ENCODE peak calls at places on chromosome 10, in ten cellular contexts. O, T, D, Y, B, I, W, J, G and A are unnamed samples.

GRCh38 chr10:60480865-60481563 is 91.3 kb upstream of the ANK3 start:
- DNase-seq in W (peak), D (peak), I (peak), B (peak), G (no peak), T (no peak), J (no peak), Y (no peak), O (peak), A (peak)

GRCh38 chr10:44306147-44306710 is 78.7 kb downstream of the CXCL12 start:
- DNase-seq in I (no peak), J (no peak), O (no peak), T (no peak), W (no peak), B (no peak), D (peak), G (no peak), Y (no peak), A (peak)

GRCh38 chr10:576130-576465 is 113.4 kb downstream of the DIP2C start:
- DNase-seq in I (no peak), D (peak), G (no peak), T (no peak), J (no peak), O (no peak), W (no peak), Y (no peak), B (no peak), A (no peak)

GRCh38 chr10:7011994-7012393 is 398.8 kb downstream of the SFMBT2 start:
- DNase-seq in B (no peak), G (no peak), O (no peak), T (no peak), W (no peak), I (no peak), J (no peak), Y (no peak), D (no peak), A (no peak)

GRCh38 chr10:91652364-91652763 is 19.5 kb upstream of the PPP1R3C start:
- DNase-seq in W (peak), D (peak), O (no peak), G (no peak), B (no peak), Y (no peak), J (no peak), T (no peak), I (no peak), A (peak)

GRCh38 chr10:33183658-33184057 is 150.8 kb downstream of the NRP1 start:
- DNase-seq in G (no peak), W (no peak), B (no peak), I (no peak), T (no peak), D (no peak), O (no peak), Y (no peak), J (no peak), A (no peak)

GRCh38 chr10:110448682-110449418 is 48.9 kb upstream of the DUSP5 start:
- DNase-seq in B (no peak), G (no peak), D (no peak), O (no peak), W (no peak), T (no peak), J (no peak), Y (no peak), I (no peak), A (no peak)

GRCh38 chr10:62025901-62026879 is 124.7 kb downstream of the ARID5B start:
- DNase-seq in G (no peak), I (no peak), W (no peak), D (peak), J (no peak), B (no peak), Y (no peak), O (no peak), T (no peak), A (no peak)

GRCh38 chr10:11351801-11352200 is 259.6 kb downstream of the USP6NL start:
- DNase-seq in W (no peak), I (no peak), Y (no peak), G (no peak), T (no peak), J (no peak), B (no peak), D (no peak), O (no peak), A (no peak)

GRCh38 chr10:94546058-94546595 is 539 bp downstream of the HELLS start:
- DNase-seq in G (no peak), Y (no peak), W (no peak), O (no peak), T (peak), B (no peak), I (no peak), D (peak), J (no peak), A (no peak)

GRCh38 chr10:121926669-121927360 is 1.0 kb downstream of the ATE1 start:
- DNase-seq in W (no peak), O (no peak), T (no peak), Y (no peak), G (peak), B (no peak), D (peak), I (no peak), J (no peak), A (no peak)

GRCh38 chr10:69333205-69333604 is 54.9 kb downstream of the HK1 start:
- DNase-seq in T (no peak), Y (peak), D (no peak), I (no peak), W (peak), B (no peak), J (no peak), G (peak), O (peak), A (no peak)

GRCh38 chr10:17891435-17891834 is 60.3 kb upstream of the SLC39A12 start:
- DNase-seq in I (no peak), D (no peak), J (no peak), W (no peak), B (no peak), O (no peak), T (no peak), G (no peak), Y (no peak), A (no peak)

GRCh38 chr10:68074775-68075549 is at the start of gene HERC4:
- DNase-seq in T (peak), W (peak), B (peak), D (peak), G (peak), I (peak), Y (peak), J (peak), O (peak), A (peak)

GRCh38 chr10:110508806-110509544 is 11.3 kb downstream of the DUSP5 start:
- DNase-seq in W (no peak), D (no peak), T (no peak), O (no peak), G (no peak), I (no peak), J (no peak), Y (no peak), B (peak), A (no peak)

GRCh38 chr10:69101451-69102095 is 13.7 kb downstream of the SRGN start:
- DNase-seq in D (peak), J (no peak), I (no peak), G (no peak), B (no peak), O (no peak), W (no peak), Y (no peak), T (no peak), A (no peak)

GRCh38 chr10:60203993-60204618 is 185.6 kb downstream of the ANK3 start:
- DNase-seq in B (no peak), Y (no peak), O (no peak), I (no peak), W (peak), D (peak), J (no peak), G (peak), T (peak), A (peak)

GRCh38 chr10:29321656-29322055 is 32.8 kb downstream of the LYZL1 start:
- DNase-seq in O (no peak), D (no peak), J (no peak), T (no peak), G (no peak), Y (no peak), I (no peak), B (no peak), W (no peak), A (no peak)

GRCh38 chr10:69377936-69378335 is 38.8 kb downstream of the TACR2 start:
- DNase-seq in O (no peak), W (no peak), J (no peak), D (no peak), T (peak), G (no peak), B (peak), Y (no peak), I (no peak), A (no peak)

GRCh38 chr10:24393206-24393605 is 184.3 kb downstream of the KIAA1217 start:
- DNase-seq in W (no peak), G (no peak), D (no peak), I (no peak), J (no peak), Y (no peak), O (no peak), B (no peak), T (no peak), A (no peak)

GRCh38 chr10:24397662-24398061 is 188.7 kb downstream of the KIAA1217 start:
- DNase-seq in O (no peak), Y (no peak), D (no peak), T (no peak), W (no peak), J (no peak), B (no peak), G (no peak), I (no peak), A (no peak)

GRCh38 chr10:24390746-24391145 is 181.8 kb downstream of the KIAA1217 start:
- DNase-seq in I (no peak), Y (no peak), T (no peak), G (no peak), J (no peak), D (peak), B (no peak), O (no peak), W (no peak), A (peak)

GRCh38 chr10:24394479-24395190 is 185.7 kb downstream of the KIAA1217 start:
- DNase-seq in O (no peak), G (no peak), T (no peak), B (no peak), J (no peak), D (no peak), I (no peak), Y (no peak), W (no peak), A (no peak)

GRCh38 chr10:24396396-24396795 is 187.5 kb downstream of the KIAA1217 start:
- DNase-seq in O (no peak), J (no peak), I (no peak), D (no peak), T (no peak), W (no peak), G (peak), Y (no peak), B (no peak), A (no peak)
- TF ChIP-seq CTCF in O (no peak), J (peak), I (no peak), D (peak), T (no peak), W (no peak), G (peak), Y (no peak), B (peak), A (peak)

GRCh38 chr10:66307826-66308225 is 618.0 kb upstream of the LRRTM3 start:
- DNase-seq in B (no peak), G (peak), T (no peak), J (no peak), D (no peak), W (no peak), Y (no peak), I (no peak), O (no peak), A (no peak)
- TF ChIP-seq CTCF in B (peak), G (peak), T (no peak), J (no peak), D (peak), W (no peak), Y (no peak), I (no peak), O (no peak), A (no peak)

GRCh38 chr10:77906863-77907861 is 19.4 kb downstream of the DLG5 start:
- DNase-seq in D (no peak), J (no peak), G (no peak), O (no peak), T (no peak), B (no peak), Y (no peak), I (no peak), W (no peak), A (no peak)

GRCh38 chr10:77909755-77910375 is 16.7 kb downstream of the DLG5 start:
- DNase-seq in B (no peak), I (no peak), D (peak), J (no peak), G (no peak), Y (no peak), O (no peak), W (peak), T (no peak), A (no peak)

GRCh38 chr10:77910524-77911145 is 15.9 kb downstream of the DLG5 start:
- DNase-seq in G (no peak), W (no peak), B (no peak), J (no peak), I (no peak), T (no peak), O (no peak), Y (no peak), D (no peak), A (no peak)

GRCh38 chr10:77909021-77909754 is 17.4 kb downstream of the DLG5 start:
- DNase-seq in G (no peak), O (no peak), T (no peak), W (no peak), I (no peak), Y (no peak), D (no peak), B (no peak), J (no peak), A (no peak)

GRCh38 chr10:77907900-77908717 is 18.4 kb downstream of the DLG5 start:
- DNase-seq in I (no peak), B (no peak), J (no peak), W (peak), G (peak), Y (no peak), T (no peak), D (no peak), O (no peak), A (no peak)
- TF ChIP-seq CTCF in I (no peak), B (no peak), J (peak), W (peak), G (peak), Y (no peak), T (no peak), D (no peak), O (no peak), A (no peak)

DNA sequence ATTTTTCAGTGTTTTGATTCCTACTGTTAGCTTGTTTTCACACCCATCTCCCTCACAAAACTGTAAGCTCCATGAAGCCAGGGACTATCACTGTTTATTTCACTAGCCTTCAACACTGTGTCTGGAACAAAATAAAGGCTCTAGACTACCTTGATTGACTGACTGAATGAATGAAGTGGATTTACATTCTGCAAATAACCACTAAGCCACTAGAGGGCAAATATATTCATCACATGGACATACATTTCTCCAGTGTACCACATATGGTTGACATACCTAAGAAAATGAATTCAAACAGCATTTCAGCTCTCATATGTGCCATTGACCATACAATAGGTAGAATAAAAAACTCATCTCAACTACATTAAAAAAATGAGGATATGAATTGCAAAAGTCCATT is 185.9 kb downstream of the RAB11FIP2 start:
- DNase-seq in G (peak), D (peak), Y (no peak), B (no peak), J (no peak), W (no peak), I (no peak), T (no peak), O (no peak), A (no peak)
- TF ChIP-seq CTCF in G (peak), D (peak), Y (no peak), B (peak), J (peak), W (no peak), I (no peak), T (peak), O (no peak), A (peak)

DNA sequence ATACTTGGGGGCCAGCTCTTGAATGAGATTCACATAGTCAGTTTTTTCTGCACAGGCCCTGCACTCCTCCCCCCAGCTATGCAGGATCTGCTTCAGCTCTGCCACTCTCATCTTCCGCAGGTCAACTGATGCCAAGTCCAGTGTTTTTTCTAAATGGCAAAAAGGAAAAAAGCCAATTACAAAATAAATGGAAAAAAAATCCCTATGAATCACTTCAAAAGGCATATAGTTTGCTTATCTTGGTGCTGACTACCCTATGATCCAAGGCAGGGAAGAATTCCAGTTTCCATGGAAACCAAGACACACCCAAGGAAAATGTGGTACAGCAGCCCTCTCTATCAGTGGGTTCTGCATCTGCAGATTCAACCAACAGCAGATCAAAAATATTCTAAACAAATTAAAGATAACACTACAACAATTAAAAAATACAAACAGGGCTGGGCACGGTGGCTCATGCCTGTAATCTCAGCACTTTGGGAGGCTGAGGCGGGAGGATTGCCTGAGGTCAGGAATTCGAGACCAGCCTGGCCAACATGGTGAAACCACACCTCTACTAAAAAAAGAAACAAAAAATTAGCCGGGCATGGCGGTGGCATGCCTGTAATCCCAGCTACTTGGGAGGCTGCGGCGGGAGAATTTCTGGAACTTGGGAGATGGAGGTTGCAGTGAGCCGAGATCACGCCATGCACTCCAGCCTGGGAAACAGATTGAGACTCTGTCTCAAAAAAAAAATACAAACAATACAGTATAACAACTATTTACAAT is 17.6 kb downstream of the CDNF start:
- DNase-seq in G (no peak), Y (no peak), J (no peak), O (no peak), D (peak), B (no peak), I (no peak), W (peak), T (no peak), A (peak)
- TF ChIP-seq CTCF in G (no peak), Y (no peak), J (no peak), O (no peak), D (peak), B (no peak), I (no peak), W (no peak), T (no peak), A (peak)

GRCh38 chr10:83425306-83425705 is 714.0 kb upstream of the GHITM start:
- DNase-seq in Y (no peak), O (no peak), J (no peak), B (no peak), I (no peak), T (no peak), G (peak), D (no peak), W (no peak), A (no peak)
- TF ChIP-seq CTCF in Y (no peak), O (no peak), J (peak), B (no peak), I (no peak), T (no peak), G (peak), D (no peak), W (no peak), A (no peak)

GRCh38 chr10:118971876-118972275 is 57.6 kb upstream of the NANOS1 start:
- DNase-seq in T (no peak), Y (no peak), W (no peak), J (no peak), I (no peak), D (no peak), O (no peak), B (no peak), G (peak), A (no peak)
- TF ChIP-seq CTCF in T (no peak), Y (no peak), W (no peak), J (no peak), I (no peak), D (no peak), O (no peak), B (no peak), G (no peak), A (no peak)

GRCh38 chr10:133159611-133159949 is 439 bp upstream of the KNDC1 start:
- DNase-seq in J (no peak), W (no peak), B (no peak), I (no peak), G (no peak), O (no peak), D (no peak), Y (no peak), T (no peak), A (no peak)

GRCh38 chr10:133157662-133158436 is 2.2 kb upstream of the KNDC1 start:
- DNase-seq in W (no peak), O (no peak), J (no peak), I (no peak), T (no peak), B (no peak), Y (no peak), G (no peak), D (no peak), A (no peak)

GRCh38 chr10:133158437-133158755 is 1.6 kb upstream of the KNDC1 start:
- DNase-seq in D (no peak), I (no peak), O (no peak), B (no peak), G (no peak), W (no peak), Y (no peak), J (no peak), T (no peak), A (no peak)

GRCh38 chr10:133159950-133160812 is at the start of gene KNDC1:
- DNase-seq in G (peak), D (peak), I (no peak), J (no peak), T (peak), W (peak), O (no peak), B (no peak), Y (no peak), A (no peak)

GRCh38 chr10:133158756-133159610 is 1.0 kb upstream of the KNDC1 start:
- DNase-seq in O (peak), Y (peak), I (no peak), J (no peak), D (no peak), T (no peak), G (peak), B (no peak), W (peak), A (no peak)
- TF ChIP-seq CTCF in O (no peak), Y (no peak), I (no peak), J (no peak), D (no peak), T (no peak), G (no peak), B (no peak), W (no peak), A (no peak)